ENCODE peak calls at places on chromosomes 11 and 22, in nine cellular contexts. K is effector memory CD4-positive, alpha-beta T cell; Q is thoracic aorta; X is fibroblast of lung; Z is HFF-Myc; F is lower leg skin; U is fibroblast of pulmonary artery; I is bronchial epithelial cell; B is heart left ventricle. M is an unnamed sample.

GRCh38 chr11:119338946-119339580 is 1.6 kb downstream of the C1QTNF5 start:
- DNase-seq in K (no peak), Q (no peak), X (no peak), Z (no peak), F (no peak), U (no peak), I (no peak), B (no peak), M (no peak)

GRCh38 chr11:68990995-68991780 is 10.4 kb upstream of the MRGPRD start:
- DNase-seq in K (no peak), Q (no peak), X (no peak), Z (no peak), F (peak; percentile 68), U (no peak), I (no peak), B (no peak), M (no peak)

GRCh38 chr22:50078761-50079160 is 6.5 kb downstream of the MLC1 start:
- DNase-seq in K (no peak), Q (no peak), X (no peak), Z (no peak), F (no peak), U (no peak), I (no peak), B (no peak), M (peak; percentile 36)

GRCh38 chr11:73206751-73207280 is 11.3 kb upstream of the P2RY2 start:
- DNase-seq in K (no peak), Q (no peak), X (peak; percentile 16), Z (no peak), F (no peak), U (no peak), I (peak; percentile 48), B (no peak), M (peak; percentile 3)

GRCh38 chr22:43345761-43346261 is 2.6 kb upstream of the SCUBE1 start:
- DNase-seq in K (no peak), Q (no peak), X (no peak), Z (no peak), F (no peak), U (no peak), I (no peak), B (no peak), M (no peak)

GRCh38 chr11:111302298-111302697 is 4.0 kb downstream of the POU2AF3 start:
- DNase-seq in K (no peak), Q (no peak), X (no peak), Z (no peak), F (no peak), U (no peak), I (no peak), B (no peak), M (no peak)

GRCh38 chr11:134951305-134951700 is 539.3 kb upstream of the B3GAT1 start:
- DNase-seq in K (no peak), Q (no peak), X (peak; percentile 80), Z (no peak), F (peak; percentile 63), U (peak; percentile 68), I (peak; percentile 48), B (no peak), M (peak; percentile 2)

GRCh38 chr11:122439911-122440782 is 215.4 kb upstream of the UBASH3B start:
- DNase-seq in K (no peak), Q (no peak), X (peak; percentile 36), Z (no peak), F (no peak), U (peak; percentile 55), I (no peak), B (peak; percentile 17), M (peak; percentile 36)

GRCh38 chr22:22789922-22790845 is 97.4 kb upstream of the IGLL5 start:
- DNase-seq in K (no peak), Q (no peak), X (no peak), Z (no peak), F (no peak), U (no peak), I (no peak), B (no peak), M (no peak)

GRCh38 chr11:34680206-34680605 is 59.3 kb downstream of the EHF start:
- DNase-seq in K (no peak), Q (no peak), X (peak; percentile 27), Z (peak; percentile 5), F (no peak), U (no peak), I (peak; percentile 89), B (no peak), M (no peak)

GRCh38 chr22:20979243-20979809 is 2.8 kb upstream of the LZTR1 start:
- DNase-seq in K (peak; percentile 41), Q (no peak), X (peak; percentile 84), Z (no peak), F (peak; percentile 92), U (peak; percentile 86), I (peak; percentile 83), B (peak; percentile 46), M (peak; percentile 80)

DNA sequence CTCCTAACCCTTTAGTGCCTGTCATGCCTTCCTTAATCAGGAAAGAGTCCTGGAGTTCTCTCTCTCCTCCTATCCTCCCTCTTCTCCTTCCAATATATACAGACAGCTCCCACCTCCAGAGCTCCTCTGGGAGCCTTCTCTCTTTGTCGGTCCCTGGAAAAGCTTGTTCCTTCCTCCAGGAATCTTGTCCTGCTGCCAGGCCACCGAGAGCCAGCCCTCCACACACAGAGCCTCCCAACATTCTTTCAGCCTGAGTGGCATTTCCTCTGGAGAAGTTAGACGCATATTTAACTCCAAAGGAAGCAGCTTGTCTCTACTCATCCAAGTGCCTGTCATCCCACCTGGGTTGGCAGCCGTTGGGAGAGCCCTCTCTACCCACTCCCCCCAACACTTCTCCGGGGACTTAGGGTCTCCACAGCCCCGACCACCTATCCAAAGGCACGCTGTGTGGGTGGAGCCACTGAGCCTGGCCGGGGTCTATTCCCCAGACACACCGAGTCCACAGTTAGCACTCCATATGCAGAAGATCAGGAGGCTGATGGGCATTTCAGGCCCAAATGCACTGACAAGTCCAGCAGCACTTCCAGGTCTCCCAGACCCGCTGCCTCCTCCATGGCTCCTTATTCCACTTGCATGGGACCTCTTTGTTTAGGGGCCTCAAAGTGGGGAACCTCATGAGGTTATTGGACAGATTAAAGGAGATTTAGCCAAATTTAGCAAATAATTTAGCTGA is 31.1 kb downstream of the DKK3 start:
- DNase-seq in K (no peak), Q (peak; percentile 45), X (peak; percentile 97), Z (peak; percentile 91), F (peak; percentile 94), U (peak; percentile 94), I (peak; percentile 86), B (peak; percentile 82), M (peak; percentile 88)
- H3K4me3 ChIP-seq in K (no peak overlapping the region), Q (peak overlapping the region; percentile 14), X (no peak overlapping the region), Z (no peak overlapping the region), F (no peak overlapping the region), U (no peak overlapping the region), I (no peak overlapping the region), B (no peak overlapping the region), M (no peak overlapping the region)

GRCh38 chr11:128653828-128654231 is 40.0 kb upstream of the FLI1 start:
- DNase-seq in K (no peak), Q (no peak), X (peak; percentile 67), Z (no peak), F (peak; percentile 92), U (peak; percentile 56), I (peak; percentile 83), B (no peak), M (no peak)
- H3K4me3 ChIP-seq in K (no peak overlapping the region), Q (peak overlapping the region; percentile 36), X (no peak overlapping the region), Z (no peak overlapping the region), F (no peak overlapping the region), U (no peak overlapping the region), I (no peak overlapping the region), B (no peak overlapping the region), M (no peak overlapping the region)

GRCh38 chr11:107076832-107077231 is 58.6 kb upstream of the GUCY1A2 start:
- DNase-seq in K (no peak), Q (no peak), X (peak; percentile 10), Z (no peak), F (no peak), U (no peak), I (no peak), B (no peak), M (no peak)

GRCh38 chr11:107078375-107078774 is 60.1 kb upstream of the GUCY1A2 start:
- DNase-seq in K (no peak), Q (no peak), X (no peak), Z (no peak), F (no peak), U (no peak), I (peak; percentile 3), B (no peak), M (no peak)
- H3K4me3 ChIP-seq in K (no peak overlapping the region), Q (no peak overlapping the region), X (no peak overlapping the region), Z (no peak overlapping the region), F (no peak overlapping the region), U (no peak overlapping the region), I (no peak overlapping the region), B (no peak overlapping the region), M (no peak overlapping the region)

GRCh38 chr11:9092085-9092484 is 686 bp upstream of the SCUBE2 start:
- DNase-seq in K (no peak), Q (no peak), X (no peak), Z (no peak), F (no peak), U (no peak), I (no peak), B (no peak), M (no peak)

GRCh38 chr11:9090488-9091043 is 833 bp downstream of the SCUBE2 start:
- DNase-seq in K (no peak), Q (no peak), X (no peak), Z (no peak), F (no peak), U (peak; percentile 10), I (no peak), B (no peak), M (no peak)

GRCh38 chr11:9089636-9090035 is 1.8 kb downstream of the SCUBE2 start:
- DNase-seq in K (no peak), Q (no peak), X (no peak), Z (no peak), F (no peak), U (no peak), I (peak; percentile 10), B (no peak), M (no peak)

GRCh38 chr11:9092846-9093778 is 1.7 kb upstream of the SCUBE2 start:
- DNase-seq in K (no peak), Q (no peak), X (no peak), Z (no peak), F (no peak), U (peak; percentile 17), I (peak; percentile 24), B (no peak), M (no peak)

DNA sequence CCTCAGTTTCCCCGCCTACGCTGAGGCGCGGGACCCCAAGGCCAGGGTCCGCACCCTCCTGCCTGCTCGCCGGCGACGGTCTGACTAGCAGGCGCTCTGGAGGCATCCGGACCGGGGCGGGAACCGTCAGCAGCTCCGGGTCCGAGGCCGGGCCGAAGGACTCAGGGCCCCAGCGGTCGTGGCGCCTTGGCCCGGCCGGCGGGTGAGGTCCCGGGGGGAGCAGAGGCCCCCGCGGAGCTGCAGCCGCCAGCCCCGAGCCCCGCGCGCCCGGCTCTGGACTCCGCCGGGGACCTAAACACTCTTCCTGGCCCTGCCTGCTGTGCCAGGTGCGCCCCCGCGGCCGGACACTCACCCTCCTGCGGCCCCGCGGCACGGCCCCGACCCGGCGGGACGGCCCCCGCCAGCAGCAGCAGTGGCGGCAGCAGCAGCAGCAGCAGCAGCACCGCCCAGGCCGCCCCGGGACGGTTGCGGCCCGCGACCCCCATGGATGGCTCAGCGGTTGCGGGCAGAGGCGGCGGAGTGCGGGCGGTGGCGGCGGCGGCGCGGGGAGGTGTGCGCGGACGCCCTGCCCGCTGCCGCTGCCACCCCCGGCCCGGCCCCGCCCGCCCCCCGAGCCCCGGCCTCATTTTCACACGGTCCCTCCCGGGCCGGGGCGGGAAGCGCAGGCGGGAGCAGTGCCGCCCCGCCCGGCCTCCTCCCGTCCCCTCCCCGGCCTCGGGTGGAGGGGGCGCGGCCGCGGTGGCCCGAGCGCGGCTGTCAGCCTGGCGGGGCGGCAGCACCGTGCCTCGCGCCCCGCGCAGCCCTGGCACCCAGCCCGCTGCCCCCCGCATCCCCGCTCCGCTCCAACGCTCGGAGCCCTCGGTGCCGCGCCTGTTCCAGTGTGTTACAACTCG is at the start of gene SCUBE2:
- DNase-seq in K (no peak), Q (no peak), X (no peak), Z (no peak), F (no peak), U (no peak), I (no peak), B (no peak), M (no peak)
- H3K4me3 ChIP-seq in K (peak within 1 kb of the TSS; percentile 12), Q (peak within 1 kb of the TSS; percentile 75), X (peak within 1 kb of the TSS; percentile 34), Z (peak within 1 kb of the TSS; percentile 26), F (peak within 1 kb of the TSS; percentile 27), U (peak within 1 kb of the TSS; percentile 45), I (peak within 1 kb of the TSS; percentile 16), B (peak within 1 kb of the TSS; percentile 65), M (peak within 1 kb of the TSS; percentile 48)

M was measured in fibroblast of villous mesenchyme.